ENCODE peak calls at places on chromosomes 4 and X, in eight cellular contexts. A, R, W, O, J, S, U and E are unnamed samples.

GRCh38 chr4:96162631-96163030 is 322.7 kb downstream of the PDHA2 start:
- DNase-seq in A (no peak), R (no peak), W (no peak), O (peak; percentile 15), J (no peak), S (no peak), U (no peak), E (no peak)

GRCh38 chrX:349196-349595 is 30.6 kb upstream of the GTPBP6 start:
- DNase-seq in A (no peak), R (no peak), W (no peak), O (no peak), J (no peak), S (peak; percentile 76), U (no peak), E (no peak)

GRCh38 chr4:17552427-17552826 is 24.6 kb upstream of the LAP3 start:
- DNase-seq in A (no peak), R (no peak), W (no peak), O (no peak), J (no peak), S (no peak), U (no peak), E (no peak)

GRCh38 chr4:1763550-1764080 is 29.5 kb upstream of the FGFR3 start:
- DNase-seq in A (no peak), R (no peak), W (peak; percentile 100), O (peak; percentile 54), J (no peak), S (peak; percentile 58), U (no peak), E (no peak)

GRCh38 chrX:150357790-150358189 is 5.3 kb upstream of the MAMLD1 start:
- DNase-seq in A (no peak), R (no peak), W (no peak), O (no peak), J (no peak), S (no peak), U (no peak), E (no peak)

GRCh38 chr4:13481569-13481968 is 2.6 kb downstream of the RAB28 start:
- DNase-seq in A (no peak), R (no peak), W (peak; percentile 73), O (peak; percentile 16), J (no peak), S (no peak), U (peak; percentile 65), E (peak; percentile 35)

GRCh38 chr4:82773049-82773448 is 25.5 kb downstream of the SCD5 start:
- DNase-seq in A (no peak), R (no peak), W (no peak), O (no peak), J (no peak), S (peak; percentile 39), U (no peak), E (no peak)

GRCh38 chrX:111386884-111387283 is 25.1 kb downstream of the DCX start:
- DNase-seq in A (no peak), R (no peak), W (no peak), O (no peak), J (no peak), S (no peak), U (peak; percentile 0), E (peak; percentile 1)

GRCh38 chr4:112747035-112747434 is 110.1 kb downstream of the LARP7 start:
- DNase-seq in A (no peak), R (no peak), W (no peak), O (no peak), J (no peak), S (no peak), U (peak; percentile 39), E (peak; percentile 18)

GRCh38 chr4:89708903-89709361 is 128.0 kb downstream of the SNCA start:
- DNase-seq in A (no peak), R (no peak), W (no peak), O (peak; percentile 56), J (no peak), S (peak; percentile 20), U (no peak), E (no peak)

GRCh38 chr4:13627185-13627605 is 330 bp downstream of the BOD1L1 start:
- DNase-seq in A (peak; percentile 6), R (no peak), W (no peak), O (no peak), J (peak; percentile 34), S (no peak), U (no peak), E (no peak)

GRCh38 chr4:6198768-6199343 is 1.5 kb downstream of the JAKMIP1 start:
- DNase-seq in A (no peak), R (no peak), W (no peak), O (no peak), J (no peak), S (no peak), U (no peak), E (no peak)

GRCh38 chr4:55180980-55181379 is 55.6 kb upstream of the KDR start:
- DNase-seq in A (no peak), R (no peak), W (no peak), O (peak; percentile 40), J (no peak), S (no peak), U (no peak), E (no peak)

GRCh38 chr4:27024807-27025206 is 164.2 kb downstream of the STIM2 start:
- DNase-seq in A (no peak), R (no peak), W (no peak), O (no peak), J (no peak), S (no peak), U (no peak), E (no peak)

GRCh38 chrX:17768997-17769396 is 31.7 kb downstream of the SCML1 start:
- DNase-seq in A (no peak), R (no peak), W (no peak), O (no peak), J (no peak), S (no peak), U (no peak), E (no peak)

GRCh38 chrX:149286940-149287349 is 218.2 kb downstream of the IDS start:
- DNase-seq in A (peak; percentile 17), R (peak; percentile 12), W (peak; percentile 48), O (peak; percentile 56), J (peak; percentile 27), S (no peak), U (peak; percentile 30), E (peak; percentile 18)